ENCODE peak calls at places on chromosomes 5 and 9, in seven cellular contexts. O is epithelial cell of proximal tubule, R is breast epithelium, T is Caco-2, P is fibroblast of mammary gland, E is tibial artery, A is endodermal cell. J is an unnamed sample.

GRCh38 chr5:132110930-132111329 is 37.3 kb downstream of the CSF2 start:
- DNase-seq in O (no peak), E (no peak), R (no peak), A (no peak), T (no peak), P (peak), J (no peak)

GRCh38 chr5:98796197-98796972 is 22.9 kb downstream of the RGMB start:
- DNase-seq in E (no peak), P (peak), T (peak), R (no peak), A (peak), O (no peak), J (peak)

GRCh38 chr5:30804739-30805313 is 388.7 kb upstream of the CDH6 start:
- DNase-seq in E (no peak), O (peak), P (no peak), T (no peak), A (peak), R (no peak), J (no peak)

GRCh38 chr9:78462616-78463015 is 165.7 kb downstream of the PSAT1 start:
- DNase-seq in O (no peak), E (no peak), A (no peak), T (no peak), R (no peak), P (no peak), J (peak)

GRCh38 chr5:74251106-74252032 is 389.2 kb downstream of the ENC1 start:
- DNase-seq in E (peak), O (peak), R (peak), T (peak), P (peak), A (peak), J (peak)

GRCh38 chr5:1726956-1727355 is 72.7 kb downstream of the MRPL36 start:
- DNase-seq in T (no peak), P (no peak), E (peak), A (peak), R (no peak), O (no peak), J (no peak)

GRCh38 chr5:132225165-132226032 is 2.3 kb downstream of the P4HA2 start:
- DNase-seq in P (peak), E (peak), R (peak), T (no peak), A (peak), O (no peak), J (peak)

GRCh38 chr5:123803359-123803758 is 291.4 kb downstream of the CSNK1G3 start:
- DNase-seq in A (no peak), P (no peak), T (no peak), E (no peak), R (no peak), O (no peak), J (no peak)

GRCh38 chr5:139650031-139650688 is 2.0 kb downstream of the CXXC5 start:
- DNase-seq in O (no peak), P (no peak), E (peak), R (no peak), T (peak), A (peak), J (no peak)

GRCh38 chr5:42148813-42149212 is 223.7 kb downstream of the FBXO4 start:
- DNase-seq in O (no peak), T (no peak), P (no peak), R (no peak), E (no peak), A (no peak), J (no peak)

GRCh38 chr5:624118-624950 is 12.2 kb downstream of the CEP72 start:
- DNase-seq in E (no peak), O (no peak), A (no peak), P (no peak), T (no peak), R (no peak), J (no peak)

GRCh38 chr9:34809504-34810186 is 99.7 kb upstream of the CCL21 start:
- DNase-seq in T (no peak), R (no peak), A (peak), P (peak), E (no peak), O (no peak), J (no peak)

GRCh38 chr5:76716456-76717157 is 681 bp downstream of the F2R start:
- DNase-seq in A (peak), P (no peak), R (no peak), E (no peak), T (peak), O (no peak), J (no peak)

GRCh38 chr5:131382407-131383395 is 118.8 kb downstream of the CDC42SE2 start:
- DNase-seq in E (no peak), A (peak), O (no peak), P (peak), R (no peak), T (peak), J (peak)

GRCh38 chr5:80703291-80703690 is 48.5 kb upstream of the DHFR start:
- DNase-seq in A (no peak), E (no peak), R (no peak), P (no peak), T (no peak), O (no peak), J (no peak)

GRCh38 chr5:151080620-151081425 is at the start of gene TNIP1:
- DNase-seq in T (peak), A (peak), O (no peak), P (peak), E (peak), R (peak), J (peak)

GRCh38 chr9:70220216-70220615 is 38.6 kb upstream of the SMC5 start:
- DNase-seq in R (no peak), A (no peak), E (no peak), P (no peak), T (no peak), O (no peak), J (peak)

GRCh38 chr9:112839331-112839730 is 51.3 kb downstream of the SLC46A2 start:
- DNase-seq in O (no peak), T (no peak), A (no peak), P (no peak), R (no peak), E (no peak), J (no peak)

GRCh38 chr5:120093178-120093577 is 370.9 kb upstream of the PRR16 start:
- DNase-seq in P (peak), O (no peak), A (peak), T (no peak), E (no peak), R (no peak), J (no peak)

GRCh38 chr5:149371296-149371962 is 7.7 kb downstream of the IL17B start:
- DNase-seq in R (no peak), E (peak), P (peak), A (peak), O (no peak), T (peak), J (peak)

GRCh38 chr9:26077860-26078259 is 399.6 kb upstream of the TUSC1 start:
- DNase-seq in E (no peak), T (no peak), P (no peak), O (no peak), A (peak), R (no peak), J (no peak)

GRCh38 chr9:130328349-130328801 is 62.8 kb downstream of the HMCN2 start:
- DNase-seq in T (no peak), A (no peak), R (peak), E (peak), P (peak), O (no peak), J (no peak)

GRCh38 chr5:79605560-79605959 is 6.7 kb upstream of the TENT2 start:
- DNase-seq in E (no peak), O (no peak), P (no peak), R (no peak), A (no peak), T (no peak), J (no peak)

GRCh38 chr5:148569948-148570347 is 84.4 kb downstream of the HTR4 start:
- DNase-seq in R (no peak), E (no peak), P (no peak), A (no peak), T (no peak), O (no peak), J (no peak)

GRCh38 chr5:8906303-8906967 is 639.4 kb downstream of the SEMA5A start:
- DNase-seq in P (peak), O (no peak), R (no peak), E (no peak), T (no peak), A (no peak), J (peak)

GRCh38 chr5:61332891-61333350 is 863 bp downstream of the ZSWIM6 start:
- DNase-seq in E (peak), O (no peak), T (peak), R (no peak), P (peak), A (peak), J (peak)

DNA sequence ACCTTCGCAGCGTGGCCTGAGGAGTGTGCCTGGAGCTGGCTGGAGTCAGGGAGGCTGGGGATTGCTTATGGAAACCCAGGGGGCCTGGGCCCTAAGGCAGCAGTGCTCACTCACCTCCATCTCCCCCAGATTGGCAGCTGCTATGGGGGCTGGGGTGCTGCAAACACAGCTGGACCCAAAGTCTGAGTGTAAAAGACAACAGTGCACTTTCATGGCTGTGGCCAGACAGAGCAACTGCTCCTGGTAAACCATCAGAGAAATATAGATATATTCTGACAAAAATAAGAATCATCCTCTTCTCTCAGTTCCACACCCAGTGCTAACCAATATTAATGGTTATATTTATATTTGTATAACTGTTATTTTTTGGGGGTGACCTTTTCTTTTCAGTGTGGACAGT is 123.9 kb downstream of the TENT4A start:
- DNase-seq in E (no peak), A (no peak), R (no peak), P (no peak), T (no peak), O (no peak), J (no peak)
- TF ChIP-seq CTCF in E (no peak), A (no peak), R (no peak), P (no peak), T (no peak), O (no peak), J (no peak)

DNA sequence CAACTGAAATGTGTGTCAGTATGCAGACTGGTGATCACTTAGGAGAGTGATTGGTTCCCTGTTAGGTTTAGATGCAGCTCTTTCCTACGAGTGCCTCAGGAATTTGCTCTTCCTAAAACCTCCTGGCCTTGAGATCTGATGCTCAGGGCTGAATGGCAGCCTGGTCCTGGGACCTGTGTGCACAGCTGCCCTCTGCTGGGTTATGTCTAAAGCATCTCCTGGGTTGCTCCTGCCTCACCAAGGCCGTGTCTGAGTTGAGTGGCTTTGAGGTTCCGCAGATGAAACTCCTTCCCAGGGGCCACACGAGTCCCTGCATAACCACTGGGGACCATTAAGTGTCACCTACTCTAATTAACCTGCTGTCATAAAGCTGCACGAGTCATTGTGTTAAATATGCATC is 59.5 kb downstream of the MVB12B start:
- DNase-seq in A (no peak), R (no peak), T (peak), E (no peak), P (no peak), O (no peak), J (no peak)
- TF ChIP-seq CTCF in A (peak), R (no peak), T (peak), E (no peak), P (peak), O (peak), J (peak)

DNA sequence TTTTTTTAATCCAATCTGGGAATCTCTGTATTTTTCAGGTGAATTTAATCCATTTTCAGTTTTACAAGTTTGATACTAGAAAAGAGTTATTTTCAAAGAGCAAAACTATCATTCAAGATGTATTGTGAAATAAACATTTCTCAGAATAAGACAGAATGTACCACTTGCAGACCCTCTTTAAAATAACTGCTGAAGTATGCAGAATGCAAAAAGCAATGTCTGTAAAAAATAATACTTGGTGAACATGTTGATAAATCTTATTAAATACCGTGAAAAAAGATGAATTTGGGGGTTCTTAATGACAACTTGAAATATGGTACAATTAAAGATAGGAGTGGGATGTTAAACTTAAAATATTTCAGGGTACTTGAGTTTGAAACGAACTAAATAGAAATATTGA is 26.1 kb upstream of the RASA1 start:
- DNase-seq in T (no peak), A (no peak), P (no peak), E (no peak), R (no peak), O (no peak), J (no peak)
- TF ChIP-seq CTCF in T (no peak), A (no peak), P (no peak), E (no peak), R (no peak), O (no peak), J (no peak)

DNA sequence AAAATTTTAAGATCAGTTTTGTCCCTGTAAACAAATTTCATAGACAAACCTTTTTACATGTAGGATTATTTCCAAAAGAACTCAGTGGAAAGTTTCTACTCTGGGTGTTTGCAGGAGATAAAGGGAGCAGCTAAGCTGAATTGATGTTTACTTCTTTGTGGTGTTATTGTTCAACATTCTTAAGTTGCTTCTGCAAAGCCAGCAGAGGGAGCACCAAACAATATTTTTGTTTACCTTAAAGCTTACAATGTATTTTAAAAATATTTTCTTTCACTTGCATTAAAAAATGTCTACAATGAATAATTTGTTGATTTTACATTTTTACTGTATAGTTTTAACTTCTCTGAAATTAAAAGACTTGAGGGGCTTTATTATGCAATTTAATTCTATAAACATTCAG is 135.5 kb downstream of the ATG10 start:
- DNase-seq in P (peak), A (no peak), E (no peak), R (no peak), T (no peak), O (no peak), J (peak)
- TF ChIP-seq CTCF in P (peak), A (peak), E (no peak), R (no peak), T (peak), O (peak), J (peak)

GRCh38 chr5:136080113-136080482 is 51.3 kb downstream of the TGFBI start:
- DNase-seq in E (no peak), A (no peak), O (no peak), T (no peak), R (no peak), P (no peak), J (no peak)

GRCh38 chr5:136077046-136077445 is 48.3 kb downstream of the TGFBI start:
- DNase-seq in A (no peak), E (no peak), T (no peak), R (no peak), O (no peak), P (no peak), J (no peak)

GRCh38 chr5:136081192-136081591 is 51.5 kb upstream of the SMAD5 start:
- DNase-seq in E (no peak), T (no peak), O (no peak), P (no peak), R (no peak), A (peak), J (no peak)

GRCh38 chr5:136080483-136081180 is 51.8 kb downstream of the TGFBI start:
- DNase-seq in P (peak), O (peak), R (peak), T (no peak), E (peak), A (peak), J (peak)

DNA sequence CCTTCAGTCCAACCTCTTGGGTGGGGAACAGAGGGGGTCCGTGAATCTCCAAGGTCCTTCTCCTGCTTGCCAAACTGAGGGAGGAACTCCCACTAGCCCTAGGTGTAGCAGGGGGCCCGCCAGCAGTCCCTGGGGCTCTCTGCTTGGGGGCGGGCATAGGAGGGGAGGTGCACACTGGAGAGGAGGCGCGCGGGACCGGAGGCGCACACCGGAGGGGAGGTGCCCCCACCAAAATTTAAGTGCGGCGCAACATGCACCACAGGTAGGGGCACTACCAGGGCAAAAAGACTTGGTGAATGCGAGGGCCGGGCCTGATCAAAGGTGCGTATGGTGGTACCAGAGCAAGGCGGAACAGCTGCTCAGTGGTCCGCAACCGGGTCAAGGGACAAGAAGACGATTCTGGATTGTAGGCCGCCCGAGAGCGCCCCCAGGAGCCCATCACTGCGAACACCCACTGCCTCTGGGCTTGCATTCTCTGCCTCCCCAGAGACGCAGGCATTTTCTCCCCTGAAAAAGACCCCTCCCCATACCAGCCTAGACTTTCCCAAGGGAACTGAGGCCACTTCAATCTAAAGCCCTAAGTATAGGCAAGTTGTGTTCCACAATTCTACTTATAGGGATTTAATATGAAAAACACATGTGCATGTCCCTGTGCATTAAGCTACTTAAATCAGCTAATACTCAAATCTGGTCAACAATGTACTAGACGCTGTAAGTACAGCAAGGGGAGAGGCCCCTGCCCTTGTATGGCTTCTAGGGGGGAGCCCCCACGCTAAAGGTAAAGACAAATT is 50.6 kb downstream of the TGFBI start:
- DNase-seq in E (no peak), P (no peak), A (peak), R (no peak), T (no peak), O (no peak), J (no peak)
- TF ChIP-seq CTCF in E (no peak), P (no peak), A (peak), R (no peak), T (no peak), O (peak), J (peak)

DNA sequence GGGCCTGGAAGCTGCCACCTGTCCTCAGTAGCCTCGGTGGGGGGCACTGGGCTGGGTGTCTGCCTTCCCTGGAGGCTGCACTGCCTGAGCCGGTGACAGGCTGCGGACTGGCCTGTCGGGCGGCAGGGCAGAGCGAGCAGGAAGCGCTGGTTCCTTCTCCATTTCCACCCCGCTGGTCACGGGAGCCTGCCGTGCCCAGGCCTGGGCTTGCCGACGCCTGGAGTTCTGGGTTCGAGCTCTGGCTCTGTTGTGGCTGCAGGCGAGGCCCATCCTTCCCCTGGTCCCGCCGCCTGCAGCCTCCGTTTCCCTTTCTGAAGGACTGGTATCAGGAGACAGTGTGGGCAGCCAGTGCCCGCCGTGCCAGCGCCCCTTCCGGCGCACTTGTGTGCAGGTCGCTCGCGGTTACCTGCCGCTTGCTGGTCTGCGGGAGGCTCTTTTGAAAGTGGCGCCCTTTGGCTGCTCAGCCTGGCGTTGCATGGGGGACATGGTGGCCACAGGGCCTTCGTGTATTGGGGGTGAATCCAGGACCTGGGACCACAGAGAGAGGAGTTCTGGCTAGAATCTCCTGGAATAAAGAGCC is 34.0 kb downstream of the RXRA start:
- DNase-seq in E (no peak), O (no peak), P (no peak), A (no peak), R (no peak), T (no peak), J (no peak)
- TF ChIP-seq CTCF in E (no peak), O (no peak), P (no peak), A (no peak), R (no peak), T (no peak), J (no peak)

GRCh38 chr5:156393980-156394379 is 67.0 kb downstream of the SGCD start:
- DNase-seq in O (no peak), P (peak), R (no peak), E (no peak), A (no peak), T (no peak), J (no peak)
- TF ChIP-seq CTCF in O (no peak), P (no peak), R (no peak), E (no peak), A (no peak), T (no peak), J (no peak)

J was measured in HFFc6.